ENCODE peak calls at places on chromosomes 16 and 17, in seven cellular contexts. One of them, this sample, is unnamed.
A peak's percentile ranks its signal among the peaks of the same experiment; 100 is the strongest.

GRCh38 chr17:20172378-20172775 is 163.2 kb downstream of the SPECC1 start:
- DNase-seq in HCT116: no peak
- DNase-seq in GM12878: no peak
- DNase-seq in HepG2: no peak
- DNase-seq in K562: no peak
- DNase-seq in endothelial cell of umbilical vein: no peak
- DNase-seq in H1: no peak
- DNase-seq in this sample: no peak

GRCh38 chr16:50791522-50791921 is 49.6 kb downstream of the CYLD start:
- DNase-seq in HepG2: no peak
- DNase-seq in endothelial cell of umbilical vein: no peak
- DNase-seq in H1: no peak
- DNase-seq in K562: no peak
- DNase-seq in GM12878: no peak
- DNase-seq in HCT116: no peak
- DNase-seq in this sample: no peak

GRCh38 chr16:73025506-73026131 is 22.3 kb downstream of the ZFHX3 start:
- DNase-seq in HCT116: no peak
- DNase-seq in HepG2: no peak
- DNase-seq in endothelial cell of umbilical vein: peak; percentile 73
- DNase-seq in H1: no peak
- DNase-seq in GM12878: no peak
- DNase-seq in K562: no peak
- DNase-seq in this sample: no peak

GRCh38 chr16:50269769-50270509 is 3.6 kb downstream of the ADCY7 start:
- DNase-seq in HCT116: no peak
- DNase-seq in H1: no peak
- DNase-seq in HepG2: no peak
- DNase-seq in GM12878: no peak
- DNase-seq in K562: no peak
- DNase-seq in endothelial cell of umbilical vein: no peak
- DNase-seq in this sample: no peak

GRCh38 chr16:67155305-67156145 is 4.2 kb downstream of the TRADD start:
- DNase-seq in H1: peak; percentile 91
- DNase-seq in HepG2: peak; percentile 57
- DNase-seq in endothelial cell of umbilical vein: peak; percentile 60
- DNase-seq in HCT116: no peak
- DNase-seq in K562: peak; percentile 84
- DNase-seq in GM12878: no peak
- DNase-seq in this sample: no peak

GRCh38 chr16:86195863-86196630 is 297.1 kb downstream of the IRF8 start:
- DNase-seq in HCT116: no peak
- DNase-seq in H1: no peak
- DNase-seq in GM12878: no peak
- DNase-seq in HepG2: peak; percentile 21
- DNase-seq in K562: no peak
- DNase-seq in endothelial cell of umbilical vein: no peak
- DNase-seq in this sample: no peak

GRCh38 chr16:4087099-4087885 is 28.9 kb downstream of the ADCY9 start:
- DNase-seq in K562: no peak
- DNase-seq in HCT116: no peak
- DNase-seq in GM12878: no peak
- DNase-seq in H1: peak; percentile 2
- DNase-seq in endothelial cell of umbilical vein: no peak
- DNase-seq in HepG2: no peak
- DNase-seq in this sample: no peak

GRCh38 chr16:66427871-66428681 is 981 bp downstream of the BEAN1 start:
- DNase-seq in K562: no peak
- DNase-seq in GM12878: no peak
- DNase-seq in HCT116: no peak
- DNase-seq in HepG2: no peak
- DNase-seq in H1: peak; percentile 73
- DNase-seq in endothelial cell of umbilical vein: no peak
- DNase-seq in this sample: no peak

GRCh38 chr17:72117748-72118587 is 2.9 kb upstream of the SOX9 start:
- DNase-seq in HCT116: no peak
- DNase-seq in endothelial cell of umbilical vein: no peak
- DNase-seq in GM12878: no peak
- DNase-seq in H1: peak; percentile 72
- DNase-seq in HepG2: no peak
- DNase-seq in K562: no peak
- DNase-seq in this sample: no peak

GRCh38 chr17:51120357-51120738 is 320 bp downstream of the SPAG9 start:
- DNase-seq in HepG2: no peak
- DNase-seq in GM12878: no peak
- DNase-seq in K562: peak; percentile 54
- DNase-seq in HCT116: no peak
- DNase-seq in endothelial cell of umbilical vein: peak; percentile 55
- DNase-seq in H1: no peak
- DNase-seq in this sample: no peak

GRCh38 chr17:70622382-70623260 is 453.3 kb downstream of the KCNJ2 start:
- DNase-seq in GM12878: no peak
- DNase-seq in HepG2: no peak
- DNase-seq in H1: peak; percentile 81
- DNase-seq in K562: peak; percentile 43
- DNase-seq in HCT116: peak; percentile 38
- DNase-seq in endothelial cell of umbilical vein: peak; percentile 76
- DNase-seq in this sample: no peak

GRCh38 chr17:21394265-21394664 is 18.1 kb downstream of the KCNJ12 start:
- DNase-seq in endothelial cell of umbilical vein: no peak
- DNase-seq in H1: no peak
- DNase-seq in GM12878: no peak
- DNase-seq in HepG2: no peak
- DNase-seq in K562: no peak
- DNase-seq in HCT116: no peak
- DNase-seq in this sample: no peak

GRCh38 chr17:81898029-81898866 is 3.8 kb upstream of the NPB start:
- DNase-seq in H1: no peak
- DNase-seq in HepG2: no peak
- DNase-seq in HCT116: peak; percentile 56
- DNase-seq in GM12878: no peak
- DNase-seq in endothelial cell of umbilical vein: no peak
- DNase-seq in K562: no peak
- DNase-seq in this sample: no peak

GRCh38 chr17:17738901-17739300 is 57.6 kb downstream of the RAI1 start:
- DNase-seq in HCT116: no peak
- DNase-seq in GM12878: no peak
- DNase-seq in endothelial cell of umbilical vein: peak; percentile 27
- DNase-seq in K562: no peak
- DNase-seq in HepG2: no peak
- DNase-seq in H1: no peak
- DNase-seq in this sample: no peak

GRCh38 chr17:10563991-10564660 is 14.7 kb upstream of the MYH2 start:
- DNase-seq in endothelial cell of umbilical vein: no peak
- DNase-seq in HepG2: no peak
- DNase-seq in H1: no peak
- DNase-seq in K562: no peak
- DNase-seq in HCT116: no peak
- DNase-seq in GM12878: no peak
- DNase-seq in this sample: no peak

GRCh38 chr17:78822552-78822951 is 18.1 kb downstream of the USP36 start:
- DNase-seq in GM12878: no peak
- DNase-seq in endothelial cell of umbilical vein: no peak
- DNase-seq in H1: no peak
- DNase-seq in K562: no peak
- DNase-seq in HCT116: no peak
- DNase-seq in HepG2: no peak
- DNase-seq in this sample: no peak

GRCh38 chr17:76949913-76950695 is 81.9 kb downstream of the MGAT5B start:
- DNase-seq in GM12878: no peak
- DNase-seq in K562: no peak
- DNase-seq in H1: no peak
- DNase-seq in endothelial cell of umbilical vein: no peak
- DNase-seq in HepG2: no peak
- DNase-seq in HCT116: no peak
- DNase-seq in this sample: no peak

GRCh38 chr17:76948301-76948700 is 80.1 kb downstream of the MGAT5B start:
- DNase-seq in HCT116: no peak
- DNase-seq in H1: no peak
- DNase-seq in K562: no peak
- DNase-seq in HepG2: no peak
- DNase-seq in GM12878: no peak
- DNase-seq in endothelial cell of umbilical vein: no peak
- DNase-seq in this sample: no peak

GRCh38 chr17:76947771-76948170 is 79.6 kb downstream of the MGAT5B start:
- DNase-seq in HepG2: no peak
- DNase-seq in K562: no peak
- DNase-seq in GM12878: no peak
- DNase-seq in HCT116: no peak
- DNase-seq in endothelial cell of umbilical vein: no peak
- DNase-seq in H1: no peak
- DNase-seq in this sample: no peak

GRCh38 chr17:76947309-76947708 is 79.1 kb downstream of the MGAT5B start:
- DNase-seq in HepG2: no peak
- DNase-seq in endothelial cell of umbilical vein: no peak
- DNase-seq in H1: no peak
- DNase-seq in K562: no peak
- DNase-seq in HCT116: no peak
- DNase-seq in GM12878: no peak
- DNase-seq in this sample: no peak

DNA sequence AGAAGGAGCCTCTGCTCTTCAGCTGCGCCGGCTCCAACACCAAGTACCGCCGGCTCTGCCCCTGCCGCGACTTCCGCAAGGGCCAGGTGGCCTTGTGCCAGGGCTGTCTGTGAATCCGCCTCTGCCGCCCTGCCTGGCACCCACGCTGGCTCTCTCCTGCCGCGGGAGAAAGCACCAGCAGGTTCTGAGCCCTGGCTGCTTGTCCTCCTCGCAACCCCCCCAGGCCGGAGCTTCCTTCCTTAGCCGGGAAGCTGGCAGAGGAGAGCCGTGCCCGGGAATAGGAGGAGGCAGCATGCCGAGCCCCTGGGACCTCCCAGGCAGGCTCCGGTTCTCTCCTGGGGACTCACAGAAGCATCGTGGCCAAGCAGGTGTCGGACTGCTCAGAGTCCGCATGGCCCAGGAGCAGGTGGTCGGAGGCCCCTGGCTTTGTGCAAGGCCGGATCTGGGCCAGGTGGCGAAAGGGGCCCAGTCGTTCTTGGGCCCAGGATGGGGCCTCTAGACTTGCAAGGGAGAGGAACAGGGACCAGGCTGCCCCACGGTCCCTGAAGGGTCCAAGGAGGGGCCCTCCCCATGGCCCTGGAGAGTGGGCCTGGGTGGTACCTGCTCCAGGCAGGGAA is 80.6 kb downstream of the MGAT5B start:
- DNase-seq in HepG2: no peak
- DNase-seq in K562: no peak
- DNase-seq in endothelial cell of umbilical vein: no peak
- DNase-seq in GM12878: no peak
- DNase-seq in HCT116: no peak
- DNase-seq in H1: no peak
- DNase-seq in this sample: no peak
- TF ChIP-seq EZH2 in HepG2: no peak
- TF ChIP-seq EZH2 in K562: no peak
- TF ChIP-seq EZH2 in endothelial cell of umbilical vein: no peak
- TF ChIP-seq EZH2 in GM12878: no peak
- TF ChIP-seq EZH2 in HCT116: no peak
- TF ChIP-seq EZH2 in H1: no peak
- TF ChIP-seq EZH2 in this sample: no peak

DNA sequence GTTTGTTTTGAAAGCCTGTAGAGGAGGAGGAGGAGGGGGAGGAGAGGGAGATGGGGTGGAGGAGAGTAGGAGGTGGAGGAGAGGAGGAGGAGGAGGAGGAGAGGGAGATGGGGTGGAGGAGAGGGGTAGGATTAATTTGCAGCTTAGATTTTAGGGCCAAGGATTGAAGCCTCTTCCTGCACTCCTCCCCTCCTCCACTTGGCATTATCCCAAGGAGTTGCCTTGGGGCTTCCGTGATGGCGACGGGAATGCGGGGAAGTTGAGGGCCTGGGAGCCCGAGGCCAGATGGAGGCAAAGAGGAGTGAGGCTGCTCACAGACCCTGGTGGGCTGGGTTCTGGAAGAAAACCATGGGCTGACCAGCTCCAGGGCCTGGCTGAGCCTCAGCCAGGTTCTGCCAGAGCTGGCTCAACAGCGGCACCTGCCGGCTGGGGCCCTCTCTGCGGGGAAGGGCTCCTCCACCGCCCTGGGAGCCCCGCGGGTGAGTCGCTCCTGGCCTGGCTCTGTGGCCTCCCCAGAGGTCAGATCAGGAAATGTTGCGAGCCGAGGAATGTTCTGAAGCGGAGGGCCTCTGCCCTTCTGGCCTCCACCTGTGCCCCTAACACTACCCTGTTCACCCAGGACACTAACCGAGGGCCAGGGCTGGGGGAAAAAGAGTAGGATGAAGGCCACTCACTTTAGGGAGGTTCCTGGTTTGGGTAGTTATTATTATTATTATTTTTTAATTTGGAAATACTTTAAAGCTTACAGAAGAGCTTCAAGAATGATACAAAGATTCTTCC is 23.9 kb upstream of the FMNL1 start:
- DNase-seq in HepG2: peak; percentile 92
- DNase-seq in K562: peak; percentile 95
- DNase-seq in H1: peak; percentile 100
- DNase-seq in HCT116: peak; percentile 81
- DNase-seq in GM12878: peak; percentile 54
- DNase-seq in endothelial cell of umbilical vein: peak; percentile 86
- DNase-seq in this sample: peak; percentile 70
- H3K9ac ChIP-seq in HepG2: peak overlapping the region; percentile 70
- H3K9ac ChIP-seq in K562: peak overlapping the region; percentile 29
- H3K9ac ChIP-seq in H1: no peak overlapping the region
- H3K9ac ChIP-seq in HCT116: peak overlapping the region; percentile 36
- H3K9ac ChIP-seq in GM12878: no peak overlapping the region
- H3K9ac ChIP-seq in endothelial cell of umbilical vein: no peak overlapping the region
- H3K9ac ChIP-seq in this sample: peak overlapping the region; percentile 76

GRCh38 chr16:27403601-27403992 is 1.6 kb downstream of the IL21R start:
- DNase-seq in H1: no peak
- DNase-seq in HepG2: no peak
- DNase-seq in K562: no peak
- DNase-seq in GM12878: no peak
- DNase-seq in endothelial cell of umbilical vein: no peak
- DNase-seq in HCT116: no peak
- DNase-seq in this sample: no peak
- TF ChIP-seq POLR2AphosphoS5 in H1: no peak
- TF ChIP-seq POLR2AphosphoS5 in HepG2: no peak
- TF ChIP-seq POLR2AphosphoS5 in K562: no peak
- TF ChIP-seq POLR2AphosphoS5 in GM12878: peak; percentile 42
- TF ChIP-seq POLR2AphosphoS5 in endothelial cell of umbilical vein: no peak
- TF ChIP-seq POLR2AphosphoS5 in HCT116: no peak
- TF ChIP-seq POLR2AphosphoS5 in this sample: no peak

DNA sequence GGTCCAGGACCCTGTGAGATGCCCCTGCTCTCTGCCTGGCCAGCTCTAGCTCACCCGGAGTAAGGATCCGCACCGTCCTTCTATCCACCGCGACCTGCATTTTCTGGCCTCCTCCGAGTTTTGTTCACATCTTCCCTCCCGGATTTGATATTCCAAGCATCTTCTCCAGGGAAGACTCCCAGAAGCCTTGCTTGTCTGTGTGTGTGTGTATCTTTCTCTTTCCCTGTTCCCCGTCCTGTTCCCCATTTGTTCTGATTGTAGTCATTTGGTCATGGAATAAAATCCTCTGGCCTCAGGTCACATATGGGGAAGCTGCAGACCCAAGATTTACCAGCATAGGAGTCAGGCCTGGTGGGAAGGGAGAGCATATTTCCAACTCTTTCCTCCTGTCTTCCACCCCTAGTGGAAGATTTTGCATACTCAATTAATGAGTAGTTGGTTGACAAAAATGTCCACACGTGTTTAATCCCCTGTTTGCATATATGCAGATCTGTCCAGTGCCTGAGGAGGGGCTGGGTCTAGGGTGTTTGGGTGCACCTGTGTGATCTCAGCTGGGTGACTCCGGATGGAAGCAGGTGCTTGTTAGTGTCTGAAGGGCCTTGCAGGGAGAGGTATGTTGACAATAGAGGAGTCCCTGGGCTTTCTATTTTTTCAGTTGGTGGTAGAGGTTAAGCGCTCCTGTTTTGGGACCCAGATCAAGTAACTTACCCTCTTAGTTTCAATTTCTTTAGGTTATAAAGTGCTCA is 1.9 kb downstream of the PRAC1 start:
- DNase-seq in H1: no peak
- DNase-seq in HepG2: no peak
- DNase-seq in HCT116: no peak
- DNase-seq in endothelial cell of umbilical vein: no peak
- DNase-seq in K562: no peak
- DNase-seq in GM12878: no peak
- DNase-seq in this sample: no peak
- TF ChIP-seq EZH2 in H1: peak; percentile 63
- TF ChIP-seq EZH2 in HepG2: no peak
- TF ChIP-seq EZH2 in HCT116: no peak
- TF ChIP-seq EZH2 in endothelial cell of umbilical vein: peak; percentile 29
- TF ChIP-seq EZH2 in K562: no peak
- TF ChIP-seq EZH2 in GM12878: peak; percentile 71
- TF ChIP-seq EZH2 in this sample: no peak

This sample was measured in SK-N-MC.